ENCODE peak calls at places on chromosomes 3 and 15, in seven cellular contexts. K is type B pancreatic cell; P is stimulated activated CD4-positive, alpha-beta T cell treated with anti-CD3 and anti-CD28 coated beads, Interleukin-4, amount 100 ng/mL, for 48 hours; O is NCI-H345; Y is effector memory CD8-positive, alpha-beta T cell; C is Kasumi-1; J is NCI-H82. I is an unnamed sample.

GRCh38 chr3:116166121-116166520 is 279.2 kb downstream of the LSAMP start:
- DNase-seq in O (no peak), C (no peak), Y (no peak), P (no peak), K (no peak), J (no peak), I (no peak)

GRCh38 chr3:192422998-192423349 is 304.4 kb downstream of the FGF12 start:
- DNase-seq in K (no peak), C (peak), O (no peak), Y (no peak), J (peak), P (no peak), I (no peak)

GRCh38 chr3:151135548-151136337 is 50.3 kb downstream of the MED12L start:
- DNase-seq in C (peak), J (no peak), K (no peak), Y (peak), P (peak), O (peak), I (no peak)

GRCh38 chr3:148737104-148737525 is 39.4 kb downstream of the AGTR1 start:
- DNase-seq in K (no peak), Y (no peak), P (no peak), C (no peak), J (no peak), O (no peak), I (no peak)

GRCh38 chr3:19183572-19183971 is 35.3 kb downstream of the KCNH8 start:
- DNase-seq in Y (no peak), O (no peak), C (peak), J (no peak), K (no peak), P (no peak), I (no peak)

GRCh38 chr15:75042730-75043508 is 19.5 kb downstream of the PPCDC start:
- DNase-seq in J (peak), Y (peak), P (peak), O (no peak), C (peak), K (no peak), I (peak)

GRCh38 chr3:124800076-124800475 is 69.8 kb downstream of the UMPS start:
- DNase-seq in K (no peak), C (no peak), P (no peak), O (no peak), Y (no peak), J (no peak), I (no peak)

GRCh38 chr3:148957586-148957985 is 33.8 kb upstream of the GYG1 start:
- DNase-seq in K (no peak), P (no peak), Y (no peak), J (peak), C (peak), O (no peak), I (no peak)

GRCh38 chr15:67043939-67044771 is 21.2 kb upstream of the SMAD3 start:
- DNase-seq in K (no peak), P (no peak), C (no peak), O (no peak), J (no peak), Y (no peak), I (no peak)

GRCh38 chr3:161139686-161140085 is 34.5 kb upstream of the B3GALNT1 start:
- DNase-seq in Y (no peak), O (no peak), K (no peak), C (no peak), J (no peak), P (no peak), I (no peak)